ENCODE peak calls at places on chromosomes 4 and X, in four cellular contexts. E is LHCN-M2, L is CD14-positive monocyte, Q is NCI-H2029 treated with DMSO at 0.1 percent for 48 hours. T is an unnamed sample.

GRCh38 chr4:173516621-173517612 is 13.1 kb downstream of the HAND2 start:
- DNase-seq in E (no peak), L (no peak), Q (no peak), T (no peak)

GRCh38 chr4:87360338-87360935 is 30.6 kb downstream of the HSD17B11 start:
- DNase-seq in E (no peak), L (no peak), Q (no peak), T (no peak)

GRCh38 chr4:183142566-183143545 is 43.8 kb downstream of the WWC2 start:
- DNase-seq in E (peak), L (no peak), Q (peak), T (no peak)

GRCh38 chr4:149645790-149646189 is 169.9 kb downstream of the IQCM start:
- DNase-seq in E (no peak), L (no peak), Q (no peak), T (no peak)

GRCh38 chr4:76533314-76533713 is 98.3 kb downstream of the SHROOM3 start:
- DNase-seq in E (peak), L (no peak), Q (no peak), T (peak)

GRCh38 chr4:106368678-106369077 is at the start of gene GIMD1:
- DNase-seq in E (no peak), L (no peak), Q (no peak), T (no peak)

GRCh38 chrX:12970691-12971202 is 4.2 kb upstream of the TMSB4X start:
- DNase-seq in E (peak), L (peak), Q (no peak), T (peak)

GRCh38 chr4:123250843-123251242 is 145.8 kb upstream of the SPRY1 start:
- DNase-seq in E (peak), L (no peak), Q (peak), T (no peak)

GRCh38 chrX:18252644-18253359 is 32.1 kb upstream of the BEND2 start:
- DNase-seq in E (peak), L (no peak), Q (no peak), T (no peak)

GRCh38 chr4:184937745-184938144 is 80.5 kb upstream of the HELT start:
- DNase-seq in E (peak), L (no peak), Q (no peak), T (no peak)

GRCh38 chr4:172850838-172851237 is 317.8 kb upstream of the GALNT7 start:
- DNase-seq in E (peak), L (no peak), Q (no peak), T (no peak)

GRCh38 chr4:74190919-74191397 is 33.0 kb downstream of the MTHFD2L start:
- DNase-seq in E (no peak), L (no peak), Q (peak), T (no peak)

GRCh38 chr4:72817012-72817411 is 248.0 kb upstream of the ADAMTS3 start:
- DNase-seq in E (peak), L (no peak), Q (no peak), T (no peak)

GRCh38 chr4:121706595-121707021 is 9.8 kb upstream of the ANXA5 start:
- DNase-seq in E (peak), L (no peak), Q (no peak), T (no peak)

GRCh38 chr4:74014332-74014731 is 15.9 kb upstream of the CXCL5 start:
- DNase-seq in E (no peak), L (no peak), Q (no peak), T (no peak)

GRCh38 chrX:16125520-16126149 is 2.3 kb downstream of the GRPR start:
- DNase-seq in E (no peak), L (no peak), Q (no peak), T (no peak)

GRCh38 chrX:54994099-54994498 is at the start of gene PFKFB1:
- DNase-seq in E (no peak), L (no peak), Q (no peak), T (no peak)

GRCh38 chr4:1215347-1216075 is 33.4 kb downstream of the CTBP1 start:
- DNase-seq in E (no peak), L (no peak), Q (no peak), T (no peak)

GRCh38 chr4:114384629-114385028 is 214.0 kb upstream of the UGT8 start:
- DNase-seq in E (peak), L (no peak), Q (no peak), T (peak)

GRCh38 chr4:168805341-168805740 is 204.7 kb downstream of the CBR4 start:
- DNase-seq in E (no peak), L (no peak), Q (no peak), T (no peak)

GRCh38 chr4:24224446-24224845 is 334.6 kb upstream of the PPARGC1A start:
- DNase-seq in E (no peak), L (no peak), Q (no peak), T (no peak)

GRCh38 chr4:27472364-27472763 is 611.7 kb downstream of the STIM2 start:
- DNase-seq in E (no peak), L (no peak), Q (no peak), T (no peak)

GRCh38 chr4:125714845-125715244 is 400.1 kb downstream of the FAT4 start:
- DNase-seq in E (no peak), L (no peak), Q (no peak), T (no peak)

GRCh38 chrX:140572724-140573123 is 67.9 kb upstream of the SOX3 start:
- DNase-seq in E (peak), L (no peak), Q (no peak), T (peak)

GRCh38 chrX:3549442-3549875 is 164.0 kb downstream of the PRKX start:
- DNase-seq in E (peak), L (no peak), Q (no peak), T (no peak)